ENCODE peak calls at places on chromosomes 16 and 17, in six cellular contexts. I, L, J, Z, D and N are unnamed samples.

GRCh38 chr16:50603206-50604064 is 55.2 kb downstream of the NKD1 start:
- DNase-seq in L (no peak), Z (no peak), D (no peak), J (peak), I (no peak), N (peak)

GRCh38 chr17:18143044-18143936 is 34.7 kb downstream of the MYO15A start:
- DNase-seq in I (no peak), J (no peak), D (no peak), Z (peak), L (no peak), N (no peak)

GRCh38 chr16:28182183-28182582 is 29.6 kb downstream of the XPO6 start:
- DNase-seq in D (no peak), J (no peak), Z (no peak), L (no peak), I (no peak), N (peak)

GRCh38 chr17:78391843-78392242 is 13.4 kb downstream of the PGS1 start:
- DNase-seq in D (peak), J (no peak), Z (no peak), I (no peak), L (no peak), N (peak)

GRCh38 chr17:7591596-7591995 is 1.7 kb upstream of the SOX15 start:
- DNase-seq in J (no peak), L (no peak), Z (no peak), I (no peak), D (no peak), N (no peak)

GRCh38 chr17:47856830-47857229 is 5.9 kb upstream of the SP6 start:
- DNase-seq in I (no peak), D (no peak), J (no peak), Z (no peak), L (no peak), N (no peak)

GRCh38 chr16:52964290-52964689 is 88.4 kb downstream of the CHD9NB start:
- DNase-seq in I (no peak), J (no peak), D (no peak), Z (no peak), L (no peak), N (no peak)

GRCh38 chr17:68749742-68750562 is 148.8 kb upstream of the FAM20A start:
- DNase-seq in L (no peak), Z (peak), D (no peak), J (no peak), I (no peak), N (no peak)

GRCh38 chr17:12485361-12485911 is 180.3 kb upstream of the MYOCD start:
- DNase-seq in I (no peak), L (no peak), J (no peak), D (no peak), Z (peak), N (no peak)

GRCh38 chr17:80474231-80474932 is 2.0 kb downstream of the NPTX1 start:
- DNase-seq in I (no peak), Z (no peak), D (no peak), J (peak), L (peak), N (peak)

GRCh38 chr16:17374668-17375255 is 96.0 kb downstream of the XYLT1 start:
- DNase-seq in J (no peak), Z (no peak), L (no peak), D (no peak), I (no peak), N (no peak)

GRCh38 chr17:80977172-80977571 is 14.5 kb upstream of the CHMP6 start:
- DNase-seq in L (no peak), I (no peak), Z (no peak), J (no peak), D (no peak), N (no peak)

GRCh38 chr17:62665599-62665998 is 38.1 kb downstream of the MRC2 start:
- DNase-seq in J (no peak), L (no peak), I (no peak), D (no peak), Z (no peak), N (no peak)

GRCh38 chr17:38546396-38546795 is 59.4 kb downstream of the SRCIN1 start:
- DNase-seq in D (no peak), I (no peak), L (no peak), J (no peak), Z (no peak), N (no peak)

GRCh38 chr16:57845115-57845514 is 42.8 kb upstream of the KIFC3 start:
- DNase-seq in L (no peak), J (no peak), D (no peak), Z (no peak), I (no peak), N (no peak)

GRCh38 chr16:21950782-21951521 is 2.2 kb upstream of the UQCRC2 start:
- DNase-seq in I (no peak), D (peak), L (peak), J (no peak), Z (no peak), N (peak)

GRCh38 chr17:50177476-50177875 is 11.7 kb downstream of the SGCA start:
- DNase-seq in Z (no peak), J (no peak), D (no peak), I (no peak), L (no peak), N (no peak)

GRCh38 chr17:76262732-76263344 is 2.3 kb upstream of the UBALD2 start:
- DNase-seq in Z (no peak), I (no peak), J (no peak), D (no peak), L (no peak), N (no peak)

GRCh38 chr16:87877942-87878507 is 8.7 kb upstream of the SLC7A5 start:
- DNase-seq in Z (no peak), J (no peak), D (no peak), I (no peak), L (no peak), N (no peak)

GRCh38 chr17:81666092-81666341 is 388 bp downstream of the OXLD1 start:
- DNase-seq in L (no peak), D (no peak), I (no peak), Z (no peak), J (no peak), N (no peak)

GRCh38 chr17:9185688-9186289 is 164.5 kb downstream of the NTN1 start:
- DNase-seq in J (no peak), Z (no peak), I (no peak), L (peak), D (no peak), N (no peak)

GRCh38 chr16:82043680-82044584 is 8.9 kb downstream of the HSD17B2 start:
- DNase-seq in I (no peak), Z (no peak), L (no peak), J (peak), D (no peak), N (peak)

GRCh38 chr17:34616148-34616547 is 36.8 kb downstream of the TMEM132E start:
- DNase-seq in D (no peak), I (peak), L (peak), Z (no peak), J (no peak), N (no peak)

GRCh38 chr17:77443743-77444260 is 303.0 kb downstream of the SEC14L1 start:
- DNase-seq in I (no peak), Z (no peak), D (no peak), J (no peak), L (no peak), N (no peak)

GRCh38 chr16:51268237-51268636 is 117.2 kb upstream of the SALL1 start:
- DNase-seq in L (no peak), I (no peak), Z (no peak), J (no peak), D (no peak), N (no peak)

GRCh38 chr17:17681187-17681743 is at the start of gene RAI1:
- DNase-seq in L (peak), Z (no peak), I (peak), J (no peak), D (peak), N (peak)

GRCh38 chr16:57577691-57578224 is 35.3 kb downstream of the ADGRG5 start:
- DNase-seq in Z (no peak), D (no peak), L (no peak), I (no peak), J (no peak), N (no peak)

GRCh38 chr17:74276051-74276476 is 2.0 kb downstream of the DNAI2 start:
- DNase-seq in L (no peak), D (peak), I (no peak), Z (no peak), J (no peak), N (no peak)

GRCh38 chr17:68176770-68177169 is 71.1 kb upstream of the AMZ2 start:
- DNase-seq in Z (no peak), I (no peak), L (no peak), J (no peak), D (no peak), N (no peak)

GRCh38 chr17:63450551-63450950 is 4.4 kb upstream of the CYB561 start:
- DNase-seq in L (no peak), I (no peak), Z (no peak), J (no peak), D (no peak), N (peak)

GRCh38 chr17:77286641-77287431 is 146.1 kb downstream of the SEC14L1 start:
- DNase-seq in D (peak), I (no peak), J (no peak), Z (no peak), L (peak), N (peak)

GRCh38 chr16:75566889-75567255 is 693 bp downstream of the GABARAPL2 start:
- DNase-seq in J (no peak), L (no peak), D (no peak), Z (no peak), I (no peak), N (no peak)

GRCh38 chr16:68257251-68257905 is 6.9 kb upstream of the SLC7A6 start:
- DNase-seq in L (peak), D (no peak), I (no peak), J (no peak), Z (no peak), N (no peak)

GRCh38 chr17:511001-511690 is 158.5 kb upstream of the RPH3AL start:
- DNase-seq in D (no peak), Z (no peak), I (no peak), L (no peak), J (no peak), N (peak)

GRCh38 chr17:82948081-82948511 is 108.3 kb upstream of the ZNF750 start:
- DNase-seq in D (no peak), Z (no peak), I (no peak), L (no peak), J (no peak), N (no peak)

GRCh38 chr17:43126911-43127290 is 1.7 kb upstream of the BRCA1 start:
- DNase-seq in I (no peak), Z (no peak), L (no peak), D (no peak), J (no peak), N (no peak)